ENCODE peak calls at places on chromosomes 6 and 20, in ten cellular contexts. One of them, this sample, is unnamed.

GRCh38 chr20:1761116-1761515 is 103.5 kb upstream of the SIRPG start:
- DNase-seq in IMR-90: peak
- DNase-seq in fibroblast of pulmonary artery: peak
- DNase-seq in uterus: no peak
- DNase-seq in pancreas: no peak
- DNase-seq in OCI-LY7: no peak
- DNase-seq in fibroblast of lung: peak
- DNase-seq in right lobe of liver: no peak
- DNase-seq in HepG2: no peak
- DNase-seq in ovary: no peak
- DNase-seq in this sample: peak

GRCh38 chr6:15441215-15441868 is 195.5 kb downstream of the JARID2 start:
- DNase-seq in IMR-90: peak
- DNase-seq in fibroblast of pulmonary artery: peak
- DNase-seq in uterus: peak
- DNase-seq in pancreas: no peak
- DNase-seq in OCI-LY7: peak
- DNase-seq in fibroblast of lung: peak
- DNase-seq in right lobe of liver: no peak
- DNase-seq in HepG2: peak
- DNase-seq in ovary: peak
- DNase-seq in this sample: peak

GRCh38 chr20:5996765-5997164 is 46.3 kb downstream of the MCM8 start:
- DNase-seq in IMR-90: no peak
- DNase-seq in fibroblast of pulmonary artery: no peak
- DNase-seq in uterus: no peak
- DNase-seq in pancreas: no peak
- DNase-seq in OCI-LY7: peak
- DNase-seq in fibroblast of lung: no peak
- DNase-seq in right lobe of liver: no peak
- DNase-seq in HepG2: no peak
- DNase-seq in ovary: no peak
- DNase-seq in this sample: no peak

GRCh38 chr20:53175135-53175780 is 203.1 kb downstream of the TSHZ2 start:
- DNase-seq in IMR-90: no peak
- DNase-seq in fibroblast of pulmonary artery: no peak
- DNase-seq in uterus: no peak
- DNase-seq in pancreas: no peak
- DNase-seq in OCI-LY7: no peak
- DNase-seq in fibroblast of lung: no peak
- DNase-seq in right lobe of liver: no peak
- DNase-seq in HepG2: no peak
- DNase-seq in ovary: no peak
- DNase-seq in this sample: no peak

GRCh38 chr20:5369622-5370021 is 52.9 kb upstream of the PROKR2 start:
- DNase-seq in IMR-90: no peak
- DNase-seq in fibroblast of pulmonary artery: no peak
- DNase-seq in uterus: no peak
- DNase-seq in pancreas: no peak
- DNase-seq in OCI-LY7: no peak
- DNase-seq in fibroblast of lung: no peak
- DNase-seq in right lobe of liver: no peak
- DNase-seq in HepG2: no peak
- DNase-seq in ovary: no peak
- DNase-seq in this sample: no peak

GRCh38 chr6:42138630-42139619 is 3.5 kb downstream of the C6orf132 start:
- DNase-seq in IMR-90: peak
- DNase-seq in fibroblast of pulmonary artery: no peak
- DNase-seq in uterus: no peak
- DNase-seq in pancreas: no peak
- DNase-seq in OCI-LY7: no peak
- DNase-seq in fibroblast of lung: peak
- DNase-seq in right lobe of liver: no peak
- DNase-seq in HepG2: peak
- DNase-seq in ovary: no peak
- DNase-seq in this sample: no peak

GRCh38 chr6:34546551-34547321 is 9.4 kb downstream of the SPDEF start:
- DNase-seq in IMR-90: no peak
- DNase-seq in fibroblast of pulmonary artery: peak
- DNase-seq in uterus: peak
- DNase-seq in pancreas: peak
- DNase-seq in OCI-LY7: no peak
- DNase-seq in fibroblast of lung: no peak
- DNase-seq in right lobe of liver: no peak
- DNase-seq in HepG2: no peak
- DNase-seq in ovary: peak
- DNase-seq in this sample: peak

GRCh38 chr6:148747145-148747492 is 289 bp downstream of the UST start:
- DNase-seq in IMR-90: peak
- DNase-seq in fibroblast of pulmonary artery: peak
- DNase-seq in uterus: peak
- DNase-seq in pancreas: peak
- DNase-seq in OCI-LY7: no peak
- DNase-seq in fibroblast of lung: no peak
- DNase-seq in right lobe of liver: peak
- DNase-seq in HepG2: no peak
- DNase-seq in ovary: peak
- DNase-seq in this sample: peak

GRCh38 chr20:34172926-34173325 is 60.9 kb upstream of the EIF2S2 start:
- DNase-seq in IMR-90: no peak
- DNase-seq in fibroblast of pulmonary artery: no peak
- DNase-seq in uterus: no peak
- DNase-seq in pancreas: no peak
- DNase-seq in OCI-LY7: no peak
- DNase-seq in fibroblast of lung: no peak
- DNase-seq in right lobe of liver: no peak
- DNase-seq in HepG2: no peak
- DNase-seq in ovary: no peak
- DNase-seq in this sample: no peak

GRCh38 chr20:62149532-62150235 is 6.1 kb downstream of the SS18L1 start:
- DNase-seq in IMR-90: peak
- DNase-seq in fibroblast of pulmonary artery: peak
- DNase-seq in uterus: no peak
- DNase-seq in pancreas: no peak
- DNase-seq in OCI-LY7: no peak
- DNase-seq in fibroblast of lung: peak
- DNase-seq in right lobe of liver: no peak
- DNase-seq in HepG2: peak
- DNase-seq in ovary: no peak
- DNase-seq in this sample: peak

GRCh38 chr6:79250559-79250958 is 16.1 kb upstream of the HMGN3 start:
- DNase-seq in IMR-90: no peak
- DNase-seq in fibroblast of pulmonary artery: no peak
- DNase-seq in uterus: no peak
- DNase-seq in pancreas: no peak
- DNase-seq in OCI-LY7: no peak
- DNase-seq in fibroblast of lung: no peak
- DNase-seq in right lobe of liver: no peak
- DNase-seq in HepG2: no peak
- DNase-seq in ovary: no peak
- DNase-seq in this sample: no peak
- TF ChIP-seq CTCF in IMR-90: no peak
- TF ChIP-seq CTCF in fibroblast of pulmonary artery: no peak
- TF ChIP-seq CTCF in uterus: no peak
- TF ChIP-seq CTCF in pancreas: no peak
- TF ChIP-seq CTCF in OCI-LY7: no peak
- TF ChIP-seq CTCF in fibroblast of lung: no peak
- TF ChIP-seq CTCF in right lobe of liver: no peak
- TF ChIP-seq CTCF in HepG2: no peak
- TF ChIP-seq CTCF in ovary: no peak
- TF ChIP-seq CTCF in this sample: no peak

DNA sequence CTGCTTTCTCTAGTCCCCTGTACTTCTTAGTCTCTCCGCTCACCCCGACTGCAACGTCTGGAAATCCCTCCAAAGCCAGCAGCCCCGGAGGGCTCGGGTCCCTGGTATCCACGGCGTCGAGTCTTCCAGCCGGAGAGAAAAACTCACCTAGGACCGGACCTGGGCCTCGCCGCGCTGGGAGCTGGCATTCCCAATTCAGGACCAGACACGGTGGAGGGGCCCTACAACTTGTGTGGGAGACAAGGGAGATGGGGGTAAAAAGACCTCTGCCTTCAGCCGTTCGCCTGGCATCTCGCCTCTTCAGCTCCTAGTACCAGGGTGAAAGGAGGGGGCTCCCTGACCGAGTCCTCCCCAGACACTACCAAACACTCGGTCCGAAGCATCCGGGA is 64.3 kb downstream of the GPX5 start:
- DNase-seq in IMR-90: no peak
- DNase-seq in fibroblast of pulmonary artery: no peak
- DNase-seq in uterus: no peak
- DNase-seq in pancreas: no peak
- DNase-seq in OCI-LY7: no peak
- DNase-seq in fibroblast of lung: peak
- DNase-seq in right lobe of liver: no peak
- DNase-seq in HepG2: no peak
- DNase-seq in ovary: no peak
- DNase-seq in this sample: no peak
- H3K4me3 ChIP-seq in IMR-90: peak
- H3K4me3 ChIP-seq in fibroblast of pulmonary artery: peak
- H3K4me3 ChIP-seq in uterus: peak
- H3K4me3 ChIP-seq in pancreas: no peak
- H3K4me3 ChIP-seq in OCI-LY7: no peak
- H3K4me3 ChIP-seq in fibroblast of lung: peak
- H3K4me3 ChIP-seq in right lobe of liver: no peak
- H3K4me3 ChIP-seq in HepG2: no peak
- H3K4me3 ChIP-seq in ovary: no peak
- H3K4me3 ChIP-seq in this sample: peak

DNA sequence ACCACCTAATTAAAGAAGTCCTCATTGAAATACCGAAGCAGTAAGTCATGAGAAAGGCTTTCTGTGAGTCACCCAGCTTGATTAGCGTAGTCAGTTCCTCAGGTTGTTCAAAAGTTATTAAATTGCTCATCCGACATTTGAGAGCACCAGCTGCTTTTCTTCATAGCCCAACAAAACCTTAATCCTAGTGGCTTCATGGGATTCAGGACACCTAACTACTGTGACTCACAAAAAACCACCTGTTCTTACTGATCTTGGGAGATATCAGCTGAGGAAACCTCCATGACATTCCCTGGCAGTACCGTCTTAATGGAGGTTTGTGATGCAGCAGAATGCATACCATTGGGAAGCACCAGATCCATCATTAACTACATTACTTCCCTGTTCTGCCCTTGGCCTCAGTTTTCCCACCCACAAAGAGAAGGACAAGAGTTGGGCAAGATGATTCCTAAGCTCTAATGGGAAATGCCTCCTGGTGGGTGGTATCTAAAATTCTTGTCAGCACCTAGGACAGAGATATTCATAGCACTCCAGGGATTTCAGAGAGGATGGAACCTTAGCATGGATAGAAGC is 103.8 kb downstream of the KHDC1L start:
- DNase-seq in IMR-90: peak
- DNase-seq in fibroblast of pulmonary artery: peak
- DNase-seq in uterus: no peak
- DNase-seq in pancreas: no peak
- DNase-seq in OCI-LY7: no peak
- DNase-seq in fibroblast of lung: peak
- DNase-seq in right lobe of liver: no peak
- DNase-seq in HepG2: no peak
- DNase-seq in ovary: no peak
- DNase-seq in this sample: peak
- TF ChIP-seq CTCF in IMR-90: peak
- TF ChIP-seq CTCF in fibroblast of pulmonary artery: peak
- TF ChIP-seq CTCF in uterus: no peak
- TF ChIP-seq CTCF in pancreas: no peak
- TF ChIP-seq CTCF in OCI-LY7: no peak
- TF ChIP-seq CTCF in fibroblast of lung: no peak
- TF ChIP-seq CTCF in right lobe of liver: no peak
- TF ChIP-seq CTCF in HepG2: no peak
- TF ChIP-seq CTCF in ovary: no peak
- TF ChIP-seq CTCF in this sample: peak

GRCh38 chr20:45408646-45409213 is 641 bp downstream of the DBNDD2 start:
- DNase-seq in IMR-90: no peak
- DNase-seq in fibroblast of pulmonary artery: no peak
- DNase-seq in uterus: no peak
- DNase-seq in pancreas: no peak
- DNase-seq in OCI-LY7: peak
- DNase-seq in fibroblast of lung: no peak
- DNase-seq in right lobe of liver: no peak
- DNase-seq in HepG2: no peak
- DNase-seq in ovary: no peak
- DNase-seq in this sample: no peak

GRCh38 chr20:45406260-45407066 is 1.6 kb upstream of the DBNDD2 start:
- DNase-seq in IMR-90: no peak
- DNase-seq in fibroblast of pulmonary artery: peak
- DNase-seq in uterus: peak
- DNase-seq in pancreas: peak
- DNase-seq in OCI-LY7: no peak
- DNase-seq in fibroblast of lung: peak
- DNase-seq in right lobe of liver: peak
- DNase-seq in HepG2: no peak
- DNase-seq in ovary: peak
- DNase-seq in this sample: peak

GRCh38 chr20:45409531-45410272 is 1.6 kb downstream of the DBNDD2 start:
- DNase-seq in IMR-90: no peak
- DNase-seq in fibroblast of pulmonary artery: no peak
- DNase-seq in uterus: no peak
- DNase-seq in pancreas: no peak
- DNase-seq in OCI-LY7: no peak
- DNase-seq in fibroblast of lung: no peak
- DNase-seq in right lobe of liver: no peak
- DNase-seq in HepG2: no peak
- DNase-seq in ovary: no peak
- DNase-seq in this sample: no peak

GRCh38 chr20:45407067-45407745 is 883 bp upstream of the DBNDD2 start:
- DNase-seq in IMR-90: no peak
- DNase-seq in fibroblast of pulmonary artery: peak
- DNase-seq in uterus: peak
- DNase-seq in pancreas: peak
- DNase-seq in OCI-LY7: no peak
- DNase-seq in fibroblast of lung: peak
- DNase-seq in right lobe of liver: no peak
- DNase-seq in HepG2: no peak
- DNase-seq in ovary: peak
- DNase-seq in this sample: peak

DNA sequence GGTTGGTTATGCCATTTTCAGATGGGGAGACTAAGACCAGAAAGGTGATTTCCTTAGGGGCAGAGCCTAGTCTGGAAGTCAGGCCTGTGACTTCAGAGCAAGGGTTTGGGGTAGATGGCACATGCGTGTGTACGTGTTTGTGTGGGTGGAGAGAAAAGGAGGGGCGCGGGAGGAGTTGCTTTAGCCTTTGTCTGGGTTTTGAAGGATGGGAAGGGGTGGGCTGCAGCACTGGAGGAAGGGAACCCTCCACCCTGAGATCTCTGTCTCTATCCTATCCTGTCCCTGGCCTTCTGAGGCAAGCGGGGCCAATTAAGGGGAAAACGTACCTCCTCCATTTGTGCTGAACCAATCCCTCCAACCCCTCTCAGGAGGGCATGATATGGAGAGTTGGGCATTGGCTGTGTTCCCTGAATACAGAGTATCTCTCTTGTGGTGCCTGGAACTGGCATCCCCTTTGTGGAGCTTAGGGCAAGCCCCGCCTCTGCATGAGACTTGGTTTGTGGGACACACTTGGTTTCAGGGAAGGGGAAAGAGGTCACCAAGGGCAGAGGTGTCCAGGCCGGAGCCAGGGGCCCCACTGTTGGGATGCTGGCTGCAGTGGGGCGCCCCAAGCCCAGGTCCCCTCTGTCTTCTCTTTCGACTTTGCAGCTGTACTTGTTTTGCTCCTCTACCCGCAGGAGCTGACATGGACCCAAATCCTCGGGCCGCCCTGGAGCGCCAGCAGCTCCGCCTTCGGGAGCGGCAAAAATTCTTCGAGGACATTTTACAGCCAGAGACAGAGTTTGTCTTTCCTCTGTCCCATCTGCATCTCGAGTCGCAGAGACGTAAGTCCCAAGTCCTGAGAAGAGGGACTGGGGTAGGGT is at the start of gene DBNDD2:
- DNase-seq in IMR-90: no peak
- DNase-seq in fibroblast of pulmonary artery: no peak
- DNase-seq in uterus: peak
- DNase-seq in pancreas: no peak
- DNase-seq in OCI-LY7: no peak
- DNase-seq in fibroblast of lung: no peak
- DNase-seq in right lobe of liver: no peak
- DNase-seq in HepG2: no peak
- DNase-seq in ovary: no peak
- DNase-seq in this sample: no peak
- H3K4me3 ChIP-seq in IMR-90: peak
- H3K4me3 ChIP-seq in fibroblast of pulmonary artery: peak
- H3K4me3 ChIP-seq in uterus: peak
- H3K4me3 ChIP-seq in pancreas: peak
- H3K4me3 ChIP-seq in OCI-LY7: no peak
- H3K4me3 ChIP-seq in fibroblast of lung: peak
- H3K4me3 ChIP-seq in right lobe of liver: peak
- H3K4me3 ChIP-seq in HepG2: no peak
- H3K4me3 ChIP-seq in ovary: peak
- H3K4me3 ChIP-seq in this sample: peak